ENCODE peak calls at places on chromosomes 7 and 10, in nine cellular contexts. M is GM12878, Y is suprapubic skin, K is transverse colon, W is HCT116, A is sigmoid colon, I is breast epithelium, R is stomach, Q is upper lobe of left lung. B is an unnamed sample. For H3K4me1, the result is how much of the 10 kb centered on the place peaks cover.

GRCh38 chr10:10010397-10010796 is 1007.3 kb upstream of the CELF2 start:
- DNase-seq in M (no peak), Y (no peak), K (no peak), W (no peak), A (no peak), I (no peak), R (no peak), Q (no peak), B (no peak)

GRCh38 chr10:93999401-93999851 is 5.7 kb downstream of the PLCE1 start:
- DNase-seq in M (no peak), Y (peak), K (peak), W (no peak), A (peak), I (peak), R (peak), Q (no peak), B (no peak)

GRCh38 chr10:28248092-28248491 is 54.8 kb downstream of the MPP7 start:
- DNase-seq in M (no peak), Y (no peak), K (no peak), W (no peak), A (no peak), I (no peak), R (no peak), Q (peak), B (no peak)

GRCh38 chr10:47364366-47364765 is 16.2 kb downstream of the RBP3 start:
- DNase-seq in M (no peak), Y (peak), K (no peak), W (no peak), A (no peak), I (no peak), R (no peak), Q (no peak), B (no peak)

GRCh38 chr10:101716891-101717659 is 22.1 kb upstream of the FBXW4 start:
- DNase-seq in M (no peak), Y (no peak), K (no peak), W (no peak), A (no peak), I (no peak), R (no peak), Q (no peak), B (no peak)

GRCh38 chr7:7178081-7178480 is 4.3 kb upstream of the C1GALT1 start:
- DNase-seq in M (no peak), Y (no peak), K (no peak), W (no peak), A (no peak), I (no peak), R (no peak), Q (no peak), B (no peak)

GRCh38 chr10:118955531-118956252 is 73.8 kb upstream of the NANOS1 start:
- DNase-seq in M (no peak), Y (no peak), K (no peak), W (no peak), A (no peak), I (no peak), R (peak), Q (no peak), B (peak)

GRCh38 chr10:46329690-46330016 is 42.9 kb downstream of the ANTXRL start:
- DNase-seq in M (no peak), Y (no peak), K (no peak), W (no peak), A (no peak), I (no peak), R (no peak), Q (no peak), B (no peak)

GRCh38 chr7:129436335-129436923 is 2.2 kb downstream of the STRIP2 start:
- DNase-seq in M (no peak), Y (no peak), K (no peak), W (no peak), A (no peak), I (no peak), R (no peak), Q (no peak), B (no peak)

GRCh38 chr7:9945882-9946281 is 1027.8 kb upstream of the PHF14 start:
- DNase-seq in M (no peak), Y (no peak), K (no peak), W (no peak), A (no peak), I (no peak), R (no peak), Q (no peak), B (no peak)

GRCh38 chr7:97513326-97513725 is 218.6 kb upstream of the TAC1 start:
- DNase-seq in M (no peak), Y (no peak), K (no peak), W (no peak), A (no peak), I (no peak), R (no peak), Q (no peak), B (no peak)

GRCh38 chr7:134197342-134197741 is 70.2 kb downstream of the LRGUK start:
- DNase-seq in M (no peak), Y (no peak), K (no peak), W (no peak), A (no peak), I (no peak), R (no peak), Q (no peak), B (no peak)

GRCh38 chr7:19269301-19269700 is 124.1 kb upstream of the FERD3L start:
- DNase-seq in M (no peak), Y (no peak), K (no peak), W (no peak), A (no peak), I (no peak), R (no peak), Q (no peak), B (no peak)

GRCh38 chr10:5076615-5077014 is 17.6 kb upstream of the AKR1C3 start:
- DNase-seq in M (no peak), Y (no peak), K (no peak), W (no peak), A (no peak), I (no peak), R (no peak), Q (no peak), B (no peak)

GRCh38 chr7:2962860-2963259 is 80.8 kb downstream of the CARD11 start:
- DNase-seq in M (no peak), Y (no peak), K (no peak), W (no peak), A (no peak), I (no peak), R (no peak), Q (peak), B (no peak)

GRCh38 chr7:151806204-151806603 is 70.7 kb downstream of the PRKAG2 start:
- DNase-seq in M (no peak), Y (no peak), K (no peak), W (no peak), A (no peak), I (no peak), R (peak), Q (no peak), B (no peak)

GRCh38 chr7:84159435-84159834 is 35.2 kb downstream of the SEMA3A start:
- DNase-seq in M (no peak), Y (no peak), K (no peak), W (no peak), A (no peak), I (no peak), R (no peak), Q (no peak), B (no peak)

GRCh38 chr10:3867454-3868273 is 82.7 kb upstream of the KLF6 start:
- DNase-seq in M (no peak), Y (no peak), K (peak), W (no peak), A (no peak), I (no peak), R (no peak), Q (no peak), B (no peak)

GRCh38 chr7:157638563-157638962 is 301.8 kb downstream of the DNAJB6 start:
- DNase-seq in M (no peak), Y (no peak), K (no peak), W (no peak), A (no peak), I (no peak), R (no peak), Q (no peak), B (no peak)

GRCh38 chr10:108439397-108439796 is 1274.9 kb upstream of the SORCS1 start:
- DNase-seq in M (no peak), Y (no peak), K (no peak), W (no peak), A (no peak), I (no peak), R (no peak), Q (no peak), B (no peak)

DNA sequence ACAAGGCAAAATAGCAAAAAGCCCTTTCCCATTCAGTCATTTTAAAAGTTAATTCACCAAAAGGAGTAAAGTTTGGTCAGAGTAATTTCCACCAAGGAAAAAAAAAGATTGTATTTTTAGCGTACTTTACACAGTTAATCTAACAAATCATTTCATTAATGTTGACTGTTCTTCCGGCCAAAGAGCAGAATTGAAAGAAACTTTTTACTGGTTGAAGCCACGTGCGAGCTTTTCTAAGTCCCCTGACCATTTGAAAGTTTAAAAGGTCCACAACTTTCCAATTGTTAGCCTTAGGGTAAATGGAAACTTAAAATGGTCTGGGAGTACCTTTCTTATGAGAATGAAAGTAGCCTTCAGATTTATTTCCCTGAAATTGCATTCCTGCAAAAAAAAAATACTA is 296.7 kb downstream of the ARL4A start:
- DNase-seq in M (no peak), Y (no peak), K (no peak), W (no peak), A (no peak), I (no peak), R (no peak), Q (no peak), B (no peak)
- TF ChIP-seq POLR2A in M (no peak), Y (no peak), K (no peak), W (no peak), A (no peak), I (no peak), R (no peak), Q (no peak), B (no peak)

DNA sequence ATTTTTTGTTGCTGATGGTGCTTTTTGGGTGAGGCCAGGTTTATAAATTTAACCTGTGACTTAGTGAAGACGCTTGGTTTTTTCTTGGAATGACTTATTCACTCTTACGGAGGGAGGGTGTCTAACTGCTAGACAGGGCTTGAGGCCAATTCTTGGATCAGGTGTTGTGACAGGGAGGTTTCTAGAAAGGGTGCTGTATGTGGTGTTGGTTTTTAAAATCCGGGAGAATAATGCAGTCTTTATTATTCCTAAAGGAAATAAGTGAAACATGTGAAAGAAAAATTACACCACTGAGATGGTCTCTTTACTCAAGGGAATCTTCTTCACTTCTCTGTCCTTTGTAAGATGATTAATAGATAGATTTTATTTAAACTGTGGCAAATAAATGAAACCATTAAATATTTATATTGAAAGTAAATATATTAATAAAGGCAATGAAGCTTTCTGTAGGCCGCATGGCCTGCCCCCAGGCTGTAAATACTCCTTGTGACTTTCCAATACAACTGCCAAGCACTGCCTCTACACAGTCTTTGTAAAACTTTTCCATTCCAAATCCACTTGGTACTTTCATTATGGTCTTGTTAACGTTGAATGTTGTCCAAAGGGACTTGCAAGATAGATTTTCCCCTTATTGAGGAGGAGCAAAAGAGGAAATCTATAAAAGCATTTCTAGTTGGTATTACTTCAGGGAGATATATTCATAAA is 323.1 kb downstream of the SUGCT start:
- DNase-seq in M (no peak), Y (no peak), K (no peak), W (no peak), A (no peak), I (no peak), R (no peak), Q (no peak), B (no peak)
- TF ChIP-seq POLR2AphosphoS5 in M (no peak), Y (no peak), K (no peak), W (no peak), A (no peak), I (no peak), R (no peak), Q (no peak), B (no peak)

GRCh38 chr10:110845756-110846620 is 25.7 kb upstream of the PDCD4 start:
- DNase-seq in M (no peak), Y (no peak), K (peak), W (no peak), A (peak), I (peak), R (peak), Q (no peak), B (no peak)
- H3K4me1 ChIP-seq in M (half or more), Y (half or more), K (under half), W (under half), A (under half), I (under half), R (half or more), Q (under half), B (under half)

DNA sequence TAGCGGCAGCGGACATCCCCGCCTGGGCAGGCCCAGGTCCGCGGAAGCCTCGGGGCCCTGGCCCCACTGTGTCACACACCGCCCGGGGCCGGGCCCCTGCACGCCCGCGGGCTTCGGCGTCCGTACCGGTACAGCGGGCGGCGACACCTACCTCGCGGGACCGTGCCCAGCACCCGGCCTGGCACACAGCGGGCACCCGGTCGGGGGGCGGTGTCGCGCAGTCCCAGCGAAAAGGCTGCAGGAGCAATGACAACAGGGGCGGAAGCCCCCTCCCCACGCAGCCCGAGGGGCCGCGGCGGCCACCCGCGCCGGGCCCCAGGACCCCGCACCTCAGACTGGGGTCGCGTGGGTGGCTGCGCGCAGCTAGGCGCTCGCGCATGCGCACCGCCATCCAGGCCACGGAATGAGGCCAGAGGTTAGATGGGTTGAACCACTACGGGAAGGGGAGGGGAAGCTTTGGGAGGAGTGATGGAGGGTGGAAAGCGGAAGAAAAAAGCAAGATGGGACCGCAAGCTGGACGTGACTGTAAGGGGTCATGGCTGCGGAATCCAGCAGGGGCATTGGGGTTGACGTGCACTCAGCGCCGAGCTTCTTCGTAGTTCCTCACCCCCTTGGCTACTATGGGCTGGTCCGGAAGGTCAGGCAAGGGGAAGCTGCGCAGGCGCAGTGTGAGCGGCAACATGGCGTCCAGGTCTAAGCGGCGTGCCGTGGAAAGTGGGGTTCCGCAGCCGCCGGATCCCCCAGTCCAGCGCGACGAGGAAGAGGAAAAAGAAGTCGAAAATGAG is at the start of the genes BCCIP and UROS:
- DNase-seq in M (peak), Y (peak), K (peak), W (peak), A (peak), I (peak), R (peak), Q (peak), B (peak)
- TF ChIP-seq POLR2A in M (peak), Y (peak), K (peak), W (peak), A (peak), I (peak), R (no peak), Q (no peak), B (no peak)

DNA sequence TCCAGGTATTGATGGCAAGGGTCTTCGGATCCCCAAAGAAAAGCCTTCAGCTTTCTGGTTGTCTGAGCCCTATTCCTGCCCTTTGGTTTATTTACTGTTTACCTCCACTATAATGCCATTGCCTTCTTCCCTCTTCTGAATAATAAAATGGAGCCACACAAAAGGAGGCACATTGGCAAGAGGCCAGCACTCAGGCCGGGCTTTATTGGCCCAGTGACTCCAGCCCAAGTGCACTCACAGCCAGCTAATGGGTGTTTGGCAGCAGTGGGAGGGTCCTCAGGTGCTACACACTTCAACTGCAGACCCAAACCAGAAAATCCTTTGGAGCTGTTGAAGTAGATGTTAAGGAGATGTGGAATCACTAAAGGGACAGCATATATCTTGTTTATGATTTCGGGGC is 336.0 kb downstream of the PLXNA4 start:
- DNase-seq in M (no peak), Y (no peak), K (peak), W (no peak), A (no peak), I (no peak), R (no peak), Q (no peak), B (no peak)
- TF ChIP-seq POLR2AphosphoS5 in M (no peak), Y (no peak), K (no peak), W (no peak), A (no peak), I (no peak), R (no peak), Q (no peak), B (no peak)

B was measured in vagina.